ENCODE peak calls at places on chromosomes 1 and 21, in ten cellular contexts. U is pancreas, Z is endodermal cell, T is left ventricle myocardium inferior, G is mucosa of descending colon, F is iPS DF 6.9, D is OCI-LY7, N is Panc1, C is adipocyte, A is tibial artery. X is an unnamed sample. For H3K4me1, the result is how much of the 10 kb centered on the place peaks cover.

GRCh38 chr1:113452921-113453770 is 62.8 kb downstream of the MAGI3 start:
- DNase-seq in G (no peak), D (peak), A (no peak), Z (no peak), C (peak), U (no peak), T (no peak), N (no peak), F (no peak), X (peak)

GRCh38 chr1:53509775-53510174 is 50.6 kb downstream of the DMRTB1 start:
- DNase-seq in A (no peak), F (no peak), G (no peak), N (no peak), D (no peak), Z (no peak), U (no peak), T (no peak), C (no peak), X (no peak)

GRCh38 chr1:19322481-19322880 is 10.4 kb downstream of the SLC66A1 start:
- DNase-seq in D (no peak), Z (no peak), N (no peak), T (no peak), F (no peak), C (no peak), U (no peak), A (no peak), G (no peak), X (no peak)

GRCh38 chr1:30743584-30744059 is 14.0 kb downstream of the LAPTM5 start:
- DNase-seq in D (peak), F (no peak), G (peak), T (no peak), Z (no peak), C (no peak), U (no peak), A (no peak), N (no peak), X (no peak)

GRCh38 chr1:56688522-56689026 is 43.5 kb downstream of the PRKAA2 start:
- DNase-seq in G (no peak), Z (peak), F (no peak), U (no peak), D (no peak), C (peak), A (no peak), T (no peak), N (peak), X (no peak)

GRCh38 chr1:41378222-41378621 is 17.0 kb downstream of the FOXO6 start:
- DNase-seq in T (no peak), A (no peak), N (no peak), F (no peak), C (no peak), G (no peak), Z (no peak), U (no peak), D (no peak), X (no peak)

GRCh38 chr21:42641311-42642218 is 11.9 kb upstream of the PDE9A start:
- DNase-seq in A (no peak), T (no peak), G (peak), N (no peak), Z (no peak), D (no peak), U (no peak), C (peak), F (no peak), X (no peak)

GRCh38 chr1:197806718-197807117 is 31.4 kb upstream of the DENND1B start:
- DNase-seq in C (no peak), F (no peak), G (no peak), A (no peak), U (no peak), D (no peak), Z (no peak), N (no peak), T (no peak), X (no peak)

GRCh38 chr1:60173006-60173405 is 99.4 kb upstream of the C1orf87 start:
- DNase-seq in T (no peak), F (no peak), D (no peak), U (no peak), C (no peak), G (no peak), N (no peak), A (no peak), Z (no peak), X (no peak)

GRCh38 chr1:67307251-67308060 is at the start of gene IL12RB2:
- DNase-seq in F (no peak), N (no peak), T (peak), Z (peak), D (no peak), U (peak), G (peak), A (no peak), C (peak), X (no peak)

GRCh38 chr1:81113688-81114087 is 687.0 kb upstream of the ADGRL2 start:
- DNase-seq in G (no peak), U (no peak), D (no peak), T (no peak), A (no peak), N (no peak), C (peak), F (no peak), Z (no peak), X (no peak)

GRCh38 chr21:26939532-26940181 is 27.2 kb downstream of the ADAMTS5 start:
- DNase-seq in U (no peak), A (no peak), F (no peak), C (peak), Z (no peak), G (no peak), N (no peak), D (no peak), T (peak), X (peak)

GRCh38 chr1:178189814-178190213 is 95.9 kb downstream of the RASAL2 start:
- DNase-seq in G (no peak), D (peak), U (no peak), T (no peak), N (no peak), C (no peak), F (peak), Z (peak), A (no peak), X (peak)

GRCh38 chr1:94755675-94756074 is 64.5 kb upstream of the SLC44A3 start:
- DNase-seq in F (no peak), G (no peak), U (no peak), D (peak), N (no peak), C (peak), T (no peak), Z (no peak), A (peak), X (peak)

GRCh38 chr1:153540394-153541361 is at the start of gene S100A5:
- DNase-seq in G (no peak), T (no peak), N (no peak), D (no peak), Z (no peak), F (no peak), U (peak), A (no peak), C (peak), X (no peak)

GRCh38 chr1:113552244-113552643 is 161.9 kb downstream of the MAGI3 start:
- DNase-seq in Z (no peak), U (no peak), D (no peak), A (no peak), F (no peak), T (no peak), N (no peak), C (peak), G (no peak), X (no peak)

GRCh38 chr1:169890761-169891538 is 2.7 kb downstream of the SCYL3 start:
- DNase-seq in A (no peak), D (peak), Z (peak), N (no peak), T (no peak), U (no peak), F (no peak), C (no peak), G (no peak), X (no peak)

GRCh38 chr1:90204780-90205179 is 209.9 kb downstream of the ZNF326 start:
- DNase-seq in D (no peak), Z (no peak), G (no peak), N (no peak), C (no peak), A (no peak), U (no peak), F (no peak), T (no peak), X (no peak)

GRCh38 chr21:32241434-32241785 is 37.4 kb downstream of the MIS18A start:
- DNase-seq in U (no peak), A (no peak), C (peak), F (no peak), T (no peak), G (no peak), N (no peak), D (no peak), Z (no peak), X (no peak)

GRCh38 chr1:178418284-178418955 is 78.3 kb downstream of the CLEC20A start:
- DNase-seq in D (peak), Z (no peak), G (no peak), A (no peak), N (no peak), F (no peak), C (no peak), U (no peak), T (no peak), X (no peak)

GRCh38 chr1:51623025-51623424 is 6.1 kb downstream of the OSBPL9 start:
- DNase-seq in U (no peak), N (no peak), D (no peak), Z (no peak), G (no peak), T (no peak), F (no peak), C (no peak), A (no peak), X (no peak)

GRCh38 chr1:87150143-87150542 is 178.5 kb upstream of the LMO4 start:
- DNase-seq in U (no peak), A (no peak), D (no peak), Z (no peak), N (no peak), C (peak), F (no peak), G (no peak), T (no peak), X (no peak)

GRCh38 chr1:52697795-52698674 is at the start of gene COA7:
- DNase-seq in G (peak), U (peak), F (no peak), D (peak), C (peak), N (peak), Z (peak), A (peak), T (peak), X (peak)

GRCh38 chr1:55974714-55975441 is 604.5 kb downstream of the PLPP3 start:
- DNase-seq in F (no peak), Z (no peak), G (no peak), T (no peak), D (no peak), C (peak), A (no peak), N (no peak), U (no peak), X (no peak)

GRCh38 chr1:9794081-9794480 is 29.7 kb downstream of the CLSTN1 start:
- DNase-seq in F (no peak), U (no peak), D (no peak), G (no peak), N (no peak), Z (no peak), T (no peak), A (no peak), C (no peak), X (no peak)

GRCh38 chr1:93459126-93459525 is 11.2 kb downstream of the FNBP1L start:
- DNase-seq in F (no peak), A (no peak), U (no peak), Z (no peak), T (no peak), N (no peak), D (no peak), C (peak), G (no peak), X (no peak)

GRCh38 chr1:36092166-36092797 is 3.6 kb downstream of the ADPRS start:
- DNase-seq in G (no peak), Z (no peak), C (no peak), D (no peak), N (no peak), U (peak), A (no peak), F (no peak), T (no peak), X (no peak)

GRCh38 chr1:45421935-45422334 is 69.0 kb downstream of the TESK2 start:
- DNase-seq in U (no peak), C (no peak), N (no peak), Z (no peak), T (no peak), A (no peak), F (no peak), G (no peak), D (no peak), X (no peak)

GRCh38 chr1:66364578-66365391 is 169.2 kb upstream of the SGIP1 start:
- DNase-seq in F (no peak), N (no peak), Z (no peak), T (no peak), A (no peak), C (no peak), G (no peak), D (no peak), U (no peak), X (no peak)

GRCh38 chr1:184504012-184504694 is 117.3 kb downstream of the C1orf21 start:
- DNase-seq in A (no peak), U (no peak), T (no peak), D (no peak), Z (no peak), G (no peak), N (no peak), C (no peak), F (no peak), X (no peak)
- H3K4me3 ChIP-seq in A (no peak), U (no peak), T (peak), D (no peak), Z (no peak), G (no peak), N (no peak), C (no peak), F (no peak), X (peak)

GRCh38 chr1:118459871-118460270 is 274.8 kb upstream of the SPAG17 start:
- DNase-seq in U (no peak), T (no peak), Z (no peak), C (no peak), N (no peak), D (no peak), G (no peak), A (no peak), F (no peak), X (no peak)
- H3K4me1 ChIP-seq in U (under half), T (under half), Z (under half), C (under half), N (under half), D (under half), G (under half), A (under half), F (under half), X (under half)

GRCh38 chr1:203630697-203631096 is 4.1 kb downstream of the ATP2B4 start:
- DNase-seq in C (peak), U (no peak), D (no peak), Z (no peak), F (no peak), N (no peak), G (no peak), T (peak), A (no peak), X (no peak)
- H3K4me3 ChIP-seq in C (peak), U (no peak), D (no peak), Z (no peak), F (no peak), N (no peak), G (no peak), T (peak), A (peak), X (no peak)

DNA sequence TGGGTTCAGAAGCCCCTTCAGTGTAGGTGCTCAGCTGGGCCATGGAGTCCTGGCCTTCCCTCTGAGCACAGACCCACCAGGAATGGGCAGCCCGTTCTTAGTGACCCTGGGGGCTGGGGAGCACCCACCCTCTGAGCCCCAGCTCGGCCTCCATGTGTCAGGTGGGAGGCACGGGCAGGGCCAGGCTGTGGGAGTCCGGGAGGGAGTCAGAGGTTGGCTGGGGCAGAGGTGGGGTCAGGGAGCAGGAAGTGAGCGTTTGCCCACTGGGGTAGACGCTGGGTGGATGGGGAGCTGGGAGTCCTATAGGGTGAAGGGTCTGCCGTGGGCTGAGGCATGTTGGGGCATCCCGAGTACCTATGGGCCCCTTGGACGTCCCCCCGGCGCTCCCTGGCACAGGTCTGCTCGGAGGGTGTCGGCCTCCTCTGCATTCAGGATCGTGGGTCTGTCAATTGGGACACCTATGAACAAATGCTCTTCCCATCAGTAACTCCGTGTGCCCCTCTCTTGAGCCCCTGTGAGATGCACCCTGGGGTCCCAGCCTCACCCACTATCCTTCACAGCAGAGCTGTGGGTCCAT is 30.5 kb downstream of the COL18A1 start:
- DNase-seq in T (no peak), D (no peak), N (no peak), C (no peak), F (no peak), U (no peak), G (no peak), A (no peak), Z (no peak), X (no peak)
- H3K4me1 ChIP-seq in T (half or more), D (under half), N (half or more), C (under half), F (under half), U (under half), G (under half), A (half or more), Z (under half), X (under half)

GRCh38 chr1:38476111-38476783 is 383.3 kb downstream of the RRAGC start:
- DNase-seq in C (no peak), D (no peak), F (no peak), Z (peak), A (no peak), N (no peak), U (no peak), G (no peak), T (no peak), X (no peak)

GRCh38 chr1:38477811-38478210 is 381.8 kb downstream of the RRAGC start:
- DNase-seq in U (no peak), C (no peak), D (no peak), N (no peak), Z (peak), A (no peak), F (no peak), G (no peak), T (no peak), X (no peak)

GRCh38 chr1:38476784-38477175 is 382.8 kb downstream of the RRAGC start:
- DNase-seq in Z (peak), N (no peak), U (no peak), G (no peak), A (no peak), F (no peak), D (no peak), T (no peak), C (no peak), X (no peak)

GRCh38 chr1:38475624-38476005 is 384.0 kb downstream of the RRAGC start:
- DNase-seq in A (no peak), F (no peak), C (no peak), Z (peak), D (no peak), U (no peak), G (no peak), N (no peak), T (no peak), X (no peak)

GRCh38 chr1:38474738-38475623 is 384.6 kb downstream of the RRAGC start:
- DNase-seq in G (no peak), C (no peak), Z (peak), T (no peak), A (no peak), D (peak), N (no peak), F (no peak), U (no peak), X (no peak)
- H3K4me3 ChIP-seq in G (no peak), C (no peak), Z (no peak), T (no peak), A (no peak), D (peak), N (no peak), F (no peak), U (no peak), X (no peak)

GRCh38 chr1:208778417-208778816 is 534.2 kb upstream of the PLXNA2 start:
- DNase-seq in C (no peak), N (no peak), Z (no peak), U (no peak), A (no peak), T (no peak), D (no peak), F (no peak), G (no peak), X (no peak)

GRCh38 chr1:208781391-208782035 is 537.3 kb upstream of the PLXNA2 start:
- DNase-seq in U (no peak), F (peak), G (no peak), T (no peak), C (no peak), A (no peak), D (no peak), Z (peak), N (no peak), X (no peak)

GRCh38 chr1:208772891-208773290 is 528.7 kb upstream of the PLXNA2 start:
- DNase-seq in A (no peak), G (no peak), Z (no peak), F (no peak), U (no peak), T (no peak), C (no peak), N (no peak), D (no peak), X (no peak)

DNA sequence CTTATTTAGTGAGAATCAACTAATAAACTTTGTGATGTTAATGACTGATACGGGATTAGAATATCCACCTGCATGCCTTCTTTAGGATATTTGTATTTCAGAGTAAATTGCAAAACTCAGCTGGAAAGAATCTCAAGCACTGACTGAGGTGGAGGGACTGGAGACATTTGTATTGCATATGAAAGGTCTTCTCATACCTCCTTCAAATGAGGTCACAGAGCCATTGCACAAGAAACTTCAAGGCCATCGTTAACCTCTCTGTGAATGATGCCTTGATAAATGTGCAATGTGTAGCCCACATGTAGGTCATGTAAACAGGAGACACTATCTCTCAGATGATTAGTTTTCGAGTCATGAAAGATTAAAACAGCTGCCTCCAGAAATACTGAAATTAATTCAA is 531.7 kb upstream of the PLXNA2 start:
- DNase-seq in F (no peak), A (no peak), T (no peak), C (no peak), D (no peak), U (no peak), N (no peak), G (no peak), Z (no peak), X (no peak)
- H3K4me1 ChIP-seq in F (under half), A (under half), T (under half), C (under half), D (under half), U (under half), N (under half), G (under half), Z (under half), X (under half)

X was measured in BE2C.